ENCODE peak calls at places on chromosomes 13 and 19, in four cellular contexts. X, K, E and W are unnamed samples.

GRCh38 chr13:114115191-114115671 is 17.2 kb downstream of the RASA3 start:
- DNase-seq in X (no peak), K (peak), E (peak), W (no peak)

GRCh38 chr13:87680298-87680697 is 9.1 kb downstream of the SLITRK5 start:
- DNase-seq in X (peak), K (no peak), E (no peak), W (no peak)

GRCh38 chr13:43009506-43009905 is 13.9 kb upstream of the DNAJC15 start:
- DNase-seq in X (no peak), K (no peak), E (no peak), W (no peak)

GRCh38 chr19:49856574-49857021 is 5.6 kb downstream of the PTOV1 start:
- DNase-seq in X (peak), K (no peak), E (no peak), W (no peak)

GRCh38 chr19:42057856-42058255 is 12.2 kb downstream of the GRIK5 start:
- DNase-seq in X (no peak), K (no peak), E (no peak), W (no peak)

GRCh38 chr13:102484329-102484728 is 82.5 kb upstream of the FGF14 start:
- DNase-seq in X (no peak), K (no peak), E (no peak), W (no peak)

GRCh38 chr19:35773020-35773809 is 2.1 kb upstream of the ARHGAP33 start:
- DNase-seq in X (no peak), K (no peak), E (no peak), W (no peak)

GRCh38 chr13:45863716-45864590 is 12.4 kb upstream of the SIAH3 start:
- DNase-seq in X (peak), K (no peak), E (no peak), W (no peak)

GRCh38 chr19:5071579-5071978 is 102.7 kb downstream of the KDM4B start:
- DNase-seq in X (no peak), K (no peak), E (no peak), W (no peak)

GRCh38 chr19:4043410-4043809 is 23.3 kb downstream of the ZBTB7A start:
- DNase-seq in X (no peak), K (no peak), E (no peak), W (no peak)

GRCh38 chr19:4051175-4052101 is 15.3 kb downstream of the ZBTB7A start:
- DNase-seq in X (no peak), K (peak), E (no peak), W (no peak)

GRCh38 chr19:2665103-2665502 is 37.4 kb downstream of the GNG7 start:
- DNase-seq in X (no peak), K (no peak), E (no peak), W (no peak)

GRCh38 chr19:6226444-6227155 is 53.2 kb downstream of the MLLT1 start:
- DNase-seq in X (peak), K (no peak), E (no peak), W (peak)

GRCh38 chr13:52405767-52406494 is at the start of gene THSD1:
- DNase-seq in X (peak), K (no peak), E (no peak), W (peak)

GRCh38 chr13:22220186-22221160 is 549.6 kb downstream of the FGF9 start:
- DNase-seq in X (peak), K (no peak), E (no peak), W (no peak)

GRCh38 chr13:97141564-97142005 is 80.5 kb upstream of the MBNL2 start:
- DNase-seq in X (no peak), K (peak), E (peak), W (no peak)

GRCh38 chr13:25881946-25882574 is 169.8 kb downstream of the SHISA2 start:
- DNase-seq in X (peak), K (no peak), E (no peak), W (no peak)

GRCh38 chr19:4795400-4795799 is 3.9 kb downstream of the FEM1A start:
- DNase-seq in X (no peak), K (no peak), E (no peak), W (no peak)

GRCh38 chr19:43519436-43520088 is 7.4 kb downstream of the ETHE1 start:
- DNase-seq in X (peak), K (peak), E (peak), W (no peak)

GRCh38 chr13:39232999-39233398 is 194.7 kb downstream of the NHLRC3 start:
- DNase-seq in X (no peak), K (no peak), E (no peak), W (no peak)

GRCh38 chr19:11208526-11209471 is 11.5 kb upstream of the KANK2 start:
- DNase-seq in X (peak), K (no peak), E (no peak), W (no peak)

GRCh38 chr13:110643768-110644421 is 28.6 kb downstream of the NAXD start:
- DNase-seq in X (no peak), K (no peak), E (no peak), W (no peak)

GRCh38 chr19:34217952-34218817 is 36.2 kb upstream of the GARRE1 start:
- DNase-seq in X (peak), K (no peak), E (peak), W (no peak)

GRCh38 chr13:33312150-33312908 is 26.8 kb upstream of the STARD13 start:
- DNase-seq in X (no peak), K (peak), E (no peak), W (no peak)

GRCh38 chr13:74641586-74641985 is 507.4 kb upstream of the KLF12 start:
- DNase-seq in X (no peak), K (no peak), E (no peak), W (no peak)

GRCh38 chr19:48053856-48054255 is 10.0 kb upstream of the CABP5 start:
- DNase-seq in X (no peak), K (no peak), E (no peak), W (no peak)
- TF ChIP-seq TAF1 in X (no peak), K (no peak), E (no peak), W (no peak)

GRCh38 chr13:31476266-31476665 is 263.1 kb upstream of the RXFP2 start:
- DNase-seq in X (peak), K (no peak), E (no peak), W (no peak)
- TF ChIP-seq TAF1 in X (no peak), K (no peak), E (no peak), W (no peak)

GRCh38 chr13:95137096-95137495 is 164.2 kb downstream of the ABCC4 start:
- DNase-seq in X (peak), K (no peak), E (no peak), W (no peak)
- TF ChIP-seq TAF1 in X (no peak), K (no peak), E (no peak), W (no peak)

GRCh38 chr13:108227651-108228272 is 9.6 kb downstream of the ABHD13 start:
- DNase-seq in X (peak), K (peak), E (peak), W (no peak)
- TF ChIP-seq TAF1 in X (no peak), K (no peak), E (no peak), W (no peak)

GRCh38 chr19:18434411-18435184 is 3.3 kb downstream of the ISYNA1 start:
- DNase-seq in X (no peak), K (no peak), E (no peak), W (no peak)

GRCh38 chr19:18433735-18434398 is 4.1 kb downstream of the ISYNA1 start:
- DNase-seq in X (peak), K (no peak), E (peak), W (no peak)

GRCh38 chr19:18435848-18436631 is 1.9 kb downstream of the ISYNA1 start:
- DNase-seq in X (no peak), K (no peak), E (no peak), W (no peak)

GRCh38 chr19:18436651-18437478 is 1.1 kb downstream of the ISYNA1 start:
- DNase-seq in X (peak), K (peak), E (peak), W (peak)

GRCh38 chr19:18435185-18435841 is 2.6 kb downstream of the ISYNA1 start:
- DNase-seq in X (no peak), K (no peak), E (no peak), W (no peak)
- TF ChIP-seq TAF1 in X (no peak), K (no peak), E (no peak), W (no peak)

GRCh38 chr19:1045247-1045603 is 5.3 kb downstream of the ABCA7 start:
- DNase-seq in X (peak), K (peak), E (peak), W (no peak)
- TF ChIP-seq TAF1 in X (no peak), K (no peak), E (no peak), W (no peak)

GRCh38 chr19:848457-848921 is 3.6 kb upstream of the ELANE start:
- DNase-seq in X (no peak), K (no peak), E (no peak), W (no peak)

GRCh38 chr19:843836-844299 is 3.1 kb downstream of the PRTN3 start:
- DNase-seq in X (no peak), K (no peak), E (peak), W (no peak)

GRCh38 chr19:843180-843835 is 2.5 kb downstream of the PRTN3 start:
- DNase-seq in X (peak), K (no peak), E (peak), W (no peak)

GRCh38 chr19:844300-844971 is 3.6 kb downstream of the PRTN3 start:
- DNase-seq in X (no peak), K (no peak), E (peak), W (no peak)

DNA sequence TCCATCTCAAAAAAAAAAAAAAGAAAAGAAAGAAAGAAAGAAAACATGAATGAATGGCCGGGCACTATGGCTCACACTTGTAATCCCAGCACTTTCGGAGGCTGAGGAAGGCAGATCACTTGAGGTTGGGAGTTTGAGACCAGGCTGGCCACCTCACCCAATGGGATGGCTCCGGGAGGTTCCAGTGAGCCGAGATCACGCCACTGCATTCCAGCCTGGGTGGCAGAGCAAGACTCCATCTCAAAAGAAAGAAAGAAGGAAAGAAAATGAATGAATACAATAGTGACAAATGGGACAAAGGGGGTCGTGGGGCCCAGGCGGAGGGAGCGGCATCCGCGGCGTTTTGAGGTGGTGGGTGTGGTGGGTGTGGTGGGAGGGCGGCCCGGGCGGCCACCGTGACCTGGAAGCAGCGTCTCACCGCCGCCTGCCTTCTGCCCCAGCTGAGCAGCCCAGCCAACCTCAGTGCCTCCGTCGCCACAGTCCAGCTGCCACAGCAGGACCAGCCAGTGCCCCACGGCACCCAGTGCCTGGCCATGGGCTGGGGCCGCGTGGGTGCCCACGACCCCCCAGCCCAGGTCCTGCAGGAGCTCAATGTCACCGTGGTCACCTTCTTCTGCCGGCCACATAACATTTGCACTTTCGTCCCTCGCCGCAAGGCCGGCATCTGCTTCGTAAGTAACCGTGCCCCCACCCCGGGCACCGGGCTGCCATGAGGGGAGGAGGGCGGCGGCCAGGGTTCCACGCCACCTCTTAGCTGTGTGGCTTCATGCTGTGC is 5.1 kb downstream of the PRTN3 start:
- DNase-seq in X (no peak), K (no peak), E (no peak), W (no peak)
- TF ChIP-seq TAF1 in X (no peak), K (no peak), E (no peak), W (no peak)